ENCODE peak calls at places on chromosomes 16 and 17, in ten cellular contexts. B is transverse colon, R is astrocyte of the spinal cord, M is astrocyte of the cerebellum, T is hepatocyte, Q is thyroid gland, S is psoas muscle, Y is adrenal gland, O is ascending aorta, L is brain microvascular endothelial cell. P is an unnamed sample.

GRCh38 chr17:60077226-60077625 is 1.5 kb downstream of the HEATR6 start:
- DNase-seq in S (no peak), R (peak), O (no peak), M (no peak), Q (no peak), L (no peak), B (no peak), T (no peak), Y (no peak), P (no peak)

GRCh38 chr16:61243954-61244353 is 792.3 kb downstream of the CDH8 start:
- DNase-seq in M (no peak), S (no peak), R (no peak), T (no peak), B (no peak), Y (no peak), Q (no peak), L (no peak), O (no peak), P (no peak)

GRCh38 chr17:35729405-35729833 is 2.0 kb upstream of the RASL10B start:
- DNase-seq in B (no peak), R (no peak), T (no peak), O (no peak), L (no peak), Q (no peak), S (no peak), Y (no peak), M (no peak), P (no peak)

GRCh38 chr17:78563189-78564145 is 13.7 kb downstream of the DNAH17 start:
- DNase-seq in M (no peak), L (no peak), S (no peak), O (no peak), Y (peak), Q (peak), T (no peak), B (no peak), R (no peak), P (no peak)

GRCh38 chr17:62919388-62919787 is 46.6 kb upstream of the TANC2 start:
- DNase-seq in R (peak), O (no peak), S (no peak), T (no peak), L (peak), Y (no peak), M (peak), Q (no peak), B (no peak), P (peak)

GRCh38 chr16:81650982-81651562 is 128.0 kb upstream of the PLCG2 start:
- DNase-seq in L (peak), M (no peak), S (peak), R (no peak), Y (peak), Q (peak), O (no peak), B (peak), T (peak), P (no peak)

GRCh38 chr17:13953871-13954270 is 115.4 kb upstream of the COX10 start:
- DNase-seq in B (no peak), M (no peak), T (no peak), L (peak), R (no peak), S (no peak), Q (no peak), O (no peak), Y (no peak), P (peak)

GRCh38 chr17:47604268-47604927 is 45.3 kb upstream of the KPNB1 start:
- DNase-seq in L (peak), R (peak), S (no peak), M (peak), T (no peak), O (no peak), B (no peak), Y (no peak), Q (no peak), P (no peak)

GRCh38 chr16:35207059-35207999 is 1747.9 kb downstream of the TP53TG3F start:
- DNase-seq in O (no peak), T (no peak), Q (no peak), M (no peak), L (no peak), R (no peak), B (no peak), S (no peak), Y (no peak), P (no peak)

GRCh38 chr17:32930512-32930911 is 2.6 kb downstream of the TMEM98 start:
- DNase-seq in Q (no peak), T (no peak), B (no peak), S (no peak), O (no peak), M (no peak), R (no peak), Y (no peak), L (no peak), P (no peak)

GRCh38 chr17:32927724-32928526 is at the start of gene TMEM98:
- DNase-seq in Q (peak), B (peak), L (no peak), O (no peak), Y (no peak), R (no peak), M (no peak), S (peak), T (peak), P (peak)

GRCh38 chr17:32929588-32929987 is 1.6 kb downstream of the TMEM98 start:
- DNase-seq in Q (peak), R (no peak), Y (no peak), L (no peak), T (no peak), S (no peak), B (no peak), M (no peak), O (no peak), P (no peak)

GRCh38 chr17:32928527-32929287 is 754 bp downstream of the TMEM98 start:
- DNase-seq in L (no peak), Q (no peak), S (no peak), Y (no peak), T (no peak), O (no peak), R (peak), M (no peak), B (no peak), P (peak)

DNA sequence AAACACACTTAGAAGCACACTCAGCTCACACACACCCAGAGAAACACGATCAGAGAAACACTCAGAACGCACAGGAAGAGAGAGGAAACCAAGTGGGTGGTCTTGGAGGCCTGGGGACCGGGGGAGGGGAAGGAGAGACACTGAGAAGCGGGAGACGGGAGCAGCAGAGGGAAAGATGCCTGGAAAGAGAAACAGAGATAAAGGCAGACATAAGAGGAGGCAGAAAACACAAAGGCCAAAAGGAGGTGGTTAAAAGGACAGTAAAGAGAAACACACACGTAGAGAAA is 1.3 kb downstream of the TMEM98 start:
- DNase-seq in Q (no peak), R (no peak), O (no peak), T (peak), S (no peak), M (no peak), L (no peak), B (no peak), Y (no peak), P (no peak)
- H3K4me3 ChIP-seq in Q (no peak), R (peak), O (peak), T (peak), S (peak), M (peak), L (peak), B (no peak), Y (no peak), P (peak)

GRCh38 chr17:51487947-51488346 is 227.6 kb downstream of the UTP18 start:
- DNase-seq in L (no peak), T (peak), Y (no peak), Q (peak), O (no peak), B (no peak), S (no peak), R (no peak), M (no peak), P (no peak)
- TF ChIP-seq CTCF in L (no peak), T (peak), Y (no peak), Q (no peak), O (no peak), B (no peak), S (no peak), R (no peak), M (no peak), P (no peak)

GRCh38 chr17:49224198-49224996 is 6.2 kb downstream of the PHOSPHO1 start:
- DNase-seq in L (no peak), O (no peak), R (no peak), T (peak), B (peak), Q (peak), S (peak), Y (no peak), M (no peak), P (no peak)

GRCh38 chr17:49225554-49226236 is 4.9 kb downstream of the PHOSPHO1 start:
- DNase-seq in Y (no peak), Q (no peak), M (no peak), O (no peak), T (no peak), R (no peak), S (no peak), B (no peak), L (no peak), P (no peak)

GRCh38 chr17:49223168-49223516 is 7.4 kb downstream of the PHOSPHO1 start:
- DNase-seq in M (no peak), R (no peak), S (no peak), B (no peak), L (no peak), Y (no peak), T (no peak), O (no peak), Q (no peak), P (no peak)

GRCh38 chr17:49223517-49224197 is 6.9 kb downstream of the PHOSPHO1 start:
- DNase-seq in Q (peak), T (peak), S (peak), R (no peak), B (peak), M (no peak), L (peak), Y (no peak), O (no peak), P (peak)

GRCh38 chr17:49224997-49225337 is 5.6 kb downstream of the PHOSPHO1 start:
- DNase-seq in T (no peak), B (no peak), L (no peak), O (no peak), M (no peak), S (no peak), Y (no peak), R (no peak), Q (no peak), P (no peak)
- H3K4me3 ChIP-seq in T (peak), B (no peak), L (no peak), O (no peak), M (no peak), S (no peak), Y (no peak), R (no peak), Q (no peak), P (no peak)

GRCh38 chr17:52298881-52299280 is 140.4 kb upstream of the CA10 start:
- DNase-seq in S (no peak), O (no peak), R (no peak), B (no peak), L (no peak), Y (no peak), T (no peak), Q (no peak), M (no peak), P (no peak)

DNA sequence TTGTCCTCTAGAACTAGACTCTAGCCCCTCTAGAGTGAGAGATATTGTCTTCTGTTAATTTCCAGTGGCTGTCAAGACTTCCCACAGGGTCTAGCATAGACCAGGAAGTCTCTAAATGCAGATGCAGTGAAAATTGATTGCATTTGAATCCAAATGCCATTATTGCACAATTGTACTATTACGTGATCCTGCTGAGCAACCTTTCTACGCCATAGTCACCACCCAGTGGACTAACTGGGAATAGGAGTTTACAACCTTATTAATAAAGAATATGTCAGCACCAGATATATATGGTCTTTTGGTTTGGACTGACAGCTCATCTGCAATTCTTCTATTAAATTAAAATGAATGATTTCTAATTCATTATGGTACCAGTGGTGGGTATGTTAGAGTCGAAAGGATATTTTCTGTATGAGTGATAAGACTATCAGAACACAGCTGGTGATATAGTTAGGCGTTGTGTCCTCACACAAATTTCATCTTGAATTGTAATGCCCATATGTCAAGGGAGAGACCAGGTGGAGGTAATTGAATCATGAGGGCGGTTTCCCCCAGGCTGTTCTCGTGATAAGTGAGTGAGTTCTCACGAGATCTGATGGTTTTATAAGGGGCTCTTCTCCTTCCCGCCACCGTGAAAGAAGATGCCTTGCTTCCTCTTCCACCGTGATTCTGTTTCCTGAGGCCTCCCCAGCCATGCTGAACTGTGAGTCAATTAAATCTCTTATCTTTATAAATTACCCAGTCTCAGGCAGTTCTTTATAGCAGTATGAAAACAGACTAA is 138.9 kb upstream of the CA10 start:
- DNase-seq in M (no peak), R (no peak), L (no peak), O (no peak), Y (no peak), S (no peak), B (no peak), Q (no peak), T (peak), P (no peak)
- TF ChIP-seq CTCF in M (no peak), R (no peak), L (no peak), O (no peak), Y (peak), S (no peak), B (no peak), Q (peak), T (peak), P (no peak)

DNA sequence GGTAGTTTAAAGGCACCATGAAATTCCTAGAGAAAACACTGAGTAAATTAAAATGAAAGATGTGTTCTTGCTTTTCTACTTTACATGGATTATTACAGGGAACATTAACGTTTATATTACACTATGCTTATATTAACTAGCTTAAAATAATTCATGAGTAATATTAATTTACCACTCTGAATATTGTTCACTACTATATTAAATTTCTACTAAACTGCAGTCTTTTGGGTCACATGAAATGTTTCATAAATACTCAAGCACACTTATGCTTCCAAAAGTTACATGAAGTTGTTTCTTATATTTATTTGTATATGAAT is 3.4 kb upstream of the MAP1LC3B start:
- DNase-seq in M (no peak), R (no peak), T (no peak), L (no peak), O (no peak), Q (no peak), Y (no peak), S (no peak), B (no peak), P (no peak)
- H3K4me3 ChIP-seq in M (no peak), R (no peak), T (no peak), L (peak), O (no peak), Q (no peak), Y (no peak), S (peak), B (no peak), P (no peak)

GRCh38 chr16:468072-468821 is 42.8 kb downstream of the RAB11FIP3 start:
- DNase-seq in L (no peak), R (no peak), T (no peak), Q (no peak), B (no peak), Y (no peak), M (no peak), S (no peak), O (no peak), P (no peak)
- TF ChIP-seq CTCF in L (no peak), R (no peak), T (no peak), Q (no peak), B (no peak), Y (no peak), M (no peak), S (no peak), O (no peak), P (no peak)

GRCh38 chr16:3589001-3589400 is 11.8 kb upstream of the NLRC3 start:
- DNase-seq in T (no peak), S (no peak), B (no peak), L (no peak), M (no peak), R (no peak), O (no peak), Y (no peak), Q (no peak), P (no peak)
- H3K4me3 ChIP-seq in T (no peak), S (no peak), B (no peak), L (no peak), M (no peak), R (no peak), O (no peak), Y (no peak), Q (no peak), P (no peak)

DNA sequence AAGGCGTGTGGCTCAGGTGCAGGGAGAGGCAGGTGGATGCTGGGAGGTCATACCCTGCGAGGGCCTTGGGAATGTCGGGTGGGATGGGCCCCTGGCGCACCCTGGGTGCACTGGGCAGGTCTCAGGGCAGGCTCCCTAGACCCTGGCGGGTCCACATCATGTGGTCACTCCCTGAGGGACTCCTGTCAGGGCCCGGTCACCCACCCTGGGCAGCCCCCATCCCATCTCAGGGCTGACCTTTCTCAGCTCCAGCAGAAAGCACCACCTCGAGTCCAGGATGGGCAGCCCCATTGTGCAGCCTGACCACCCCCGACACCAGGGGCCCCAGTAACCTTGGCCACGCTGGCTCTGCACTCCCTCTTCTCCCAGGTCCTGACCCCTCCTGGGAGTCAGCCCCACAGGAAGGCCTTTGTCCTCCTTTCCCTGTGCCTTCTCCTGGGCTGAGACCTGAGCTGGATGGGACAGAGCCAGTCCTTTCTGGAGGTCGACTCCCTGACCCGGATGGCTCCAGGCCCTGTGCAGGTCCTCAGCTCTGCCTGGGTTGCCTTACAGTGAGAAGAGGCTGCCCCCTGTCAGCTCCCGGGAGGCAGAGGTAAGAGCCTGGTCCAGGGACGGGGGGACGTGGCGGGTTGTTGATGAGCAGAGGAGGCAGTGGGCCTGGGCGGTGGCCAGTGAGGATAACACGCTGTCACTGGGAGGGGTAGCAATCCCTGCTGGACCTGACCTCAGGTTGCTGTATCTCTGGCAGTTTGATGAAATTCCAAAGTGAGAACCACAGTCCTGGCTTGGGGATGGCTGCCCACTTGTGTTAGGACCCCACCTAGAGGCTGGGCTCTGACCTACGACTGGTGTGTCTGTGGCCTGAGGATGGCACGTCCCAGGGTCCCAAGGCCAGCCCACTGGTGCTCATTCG is 77.9 kb downstream of the GOSR1 start:
- DNase-seq in S (no peak), Y (no peak), O (no peak), T (no peak), M (no peak), L (peak), Q (no peak), R (no peak), B (no peak), P (peak)
- TF ChIP-seq CTCF in S (no peak), Y (peak), O (no peak), T (no peak), M (no peak), L (peak), Q (no peak), R (peak), B (no peak), P (no peak)

GRCh38 chr17:39406951-39407350 is 5.5 kb upstream of the FBXL20 start:
- DNase-seq in O (no peak), T (no peak), B (no peak), Y (no peak), L (no peak), M (no peak), R (no peak), Q (no peak), S (no peak), P (no peak)
- H3K4me3 ChIP-seq in O (no peak), T (no peak), B (no peak), Y (no peak), L (no peak), M (no peak), R (no peak), Q (no peak), S (no peak), P (no peak)

GRCh38 chr16:18979936-18980335 is 3.8 kb upstream of the TMC7 start:
- DNase-seq in M (no peak), R (no peak), O (no peak), L (no peak), Y (no peak), Q (peak), T (no peak), B (no peak), S (no peak), P (no peak)

GRCh38 chr16:18984425-18985005 is 781 bp downstream of the TMC7 start:
- DNase-seq in L (no peak), S (no peak), M (no peak), T (no peak), Y (no peak), Q (no peak), B (no peak), O (no peak), R (no peak), P (no peak)

DNA sequence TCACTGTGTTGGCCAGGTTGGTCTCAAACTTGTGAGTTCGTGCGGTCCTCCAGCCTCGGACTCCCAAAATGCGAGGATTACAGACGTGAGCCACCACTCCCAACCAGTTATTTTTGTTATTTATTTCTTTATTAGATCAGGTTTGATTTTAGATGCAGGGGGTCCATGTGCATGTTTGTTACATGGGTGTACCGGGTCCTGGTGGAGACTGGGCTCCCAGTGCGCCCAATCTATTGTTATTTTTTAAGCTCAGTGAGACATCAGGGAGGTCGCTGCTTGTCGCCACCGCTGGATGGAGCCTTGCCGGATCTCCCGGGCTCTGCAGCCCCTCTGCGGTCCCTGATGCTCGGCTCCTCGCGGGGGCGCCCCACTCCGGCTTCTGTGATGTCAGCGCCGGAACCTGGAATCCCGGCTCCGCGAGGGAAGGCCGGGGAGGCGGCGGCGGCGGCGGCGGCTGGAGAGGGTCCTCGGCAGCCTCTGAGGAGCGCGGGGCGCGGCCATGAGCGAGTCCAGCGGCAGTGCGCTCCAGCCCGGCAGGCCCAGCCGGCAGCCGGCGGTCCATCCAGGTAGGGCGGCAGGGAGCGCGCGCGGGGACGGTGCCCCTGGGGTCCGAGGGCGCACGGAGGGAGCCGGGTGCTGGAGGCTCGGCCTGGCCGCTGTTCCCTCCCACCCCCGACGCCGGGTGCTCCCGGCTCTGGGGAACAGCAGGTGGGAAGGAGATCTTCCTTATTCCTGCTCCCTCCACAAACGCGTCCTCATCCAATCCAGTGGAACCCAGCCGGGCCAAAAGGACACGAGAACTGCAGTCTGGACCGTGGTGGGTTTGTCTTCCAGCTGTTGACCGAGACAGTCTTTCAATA is at the start of gene TMC7:
- DNase-seq in R (peak), M (peak), O (no peak), L (peak), Q (peak), Y (peak), S (peak), T (peak), B (peak), P (peak)
- TF ChIP-seq CTCF in R (peak), M (peak), O (peak), L (peak), Q (peak), Y (peak), S (peak), T (peak), B (peak), P (peak)

P was measured in foreskin fibroblast.